ENCODE peak calls at places on chromosomes 6 and 20, in ten cellular contexts. K, T, Z, D, V, J, G, M, C and Y are unnamed samples.

GRCh38 chr6:157966990-157967389 is 14.7 kb upstream of the SYNJ2 start:
- DNase-seq in G (no peak), T (no peak), V (no peak), K (no peak), J (no peak), Z (no peak), M (no peak), C (no peak), D (no peak), Y (no peak)

GRCh38 chr20:4797275-4797674 is 75.6 kb downstream of the PRND start:
- DNase-seq in K (no peak), V (no peak), Z (no peak), M (no peak), C (no peak), D (no peak), J (no peak), T (no peak), G (no peak), Y (no peak)

GRCh38 chr6:41698350-41698781 is 37.0 kb downstream of the TFEB start:
- DNase-seq in D (peak), C (peak), Z (peak), J (peak), M (peak), V (no peak), T (peak), G (peak), K (peak), Y (no peak)

GRCh38 chr6:37495199-37495913 is 4.3 kb downstream of the CCDC167 start:
- DNase-seq in M (no peak), K (no peak), T (no peak), V (no peak), D (no peak), G (no peak), C (no peak), J (no peak), Z (peak), Y (no peak)

GRCh38 chr6:88814909-88815308 is 148.5 kb downstream of the RNGTT start:
- DNase-seq in M (no peak), V (no peak), G (no peak), D (no peak), C (no peak), K (no peak), J (no peak), Z (no peak), T (no peak), Y (no peak)

GRCh38 chr20:32205502-32206382 is 1.8 kb downstream of the PLAGL2 start:
- DNase-seq in K (peak), Z (peak), V (no peak), D (no peak), C (peak), G (peak), J (no peak), T (no peak), M (peak), Y (no peak)

GRCh38 chr6:31651602-31652191 is 764 bp downstream of the BAG6 start:
- DNase-seq in Z (peak), V (no peak), C (peak), K (peak), T (no peak), M (peak), D (peak), J (peak), G (peak), Y (no peak)

GRCh38 chr6:54846243-54846856 is at the start of gene FAM83B:
- DNase-seq in D (no peak), M (peak), Z (no peak), V (no peak), J (peak), T (no peak), G (peak), C (no peak), K (no peak), Y (no peak)

GRCh38 chr6:163554663-163555062 is 140.1 kb downstream of the QKI start:
- DNase-seq in J (peak), C (peak), G (peak), V (peak), M (peak), K (peak), D (no peak), Z (peak), T (no peak), Y (no peak)

GRCh38 chr6:32840604-32841246 is 2.2 kb upstream of the TAP2 start:
- DNase-seq in K (no peak), D (no peak), C (no peak), Z (no peak), V (no peak), T (no peak), M (no peak), G (no peak), J (no peak), Y (no peak)

GRCh38 chr6:32843321-32843978 is 397 bp downstream of the PSMB8 start:
- DNase-seq in Z (no peak), T (no peak), D (no peak), G (no peak), M (peak), J (no peak), V (no peak), K (no peak), C (no peak), Y (no peak)

GRCh38 chr6:32842690-32843089 is 1.2 kb downstream of the PSMB8 start:
- DNase-seq in K (no peak), G (no peak), J (no peak), M (no peak), D (no peak), Z (no peak), C (no peak), T (no peak), V (no peak), Y (no peak)

GRCh38 chr6:32843979-32844838 is at the start of gene PSMB8:
- DNase-seq in V (peak), C (peak), K (peak), D (peak), J (peak), G (peak), Z (peak), T (no peak), M (peak), Y (peak)

GRCh38 chr6:32842021-32842650 is 1.7 kb downstream of the PSMB8 start:
- DNase-seq in G (no peak), M (no peak), Z (no peak), D (no peak), T (no peak), V (no peak), K (no peak), J (no peak), C (no peak), Y (no peak)
- H3K4me3 ChIP-seq in G (no peak), M (no peak), Z (no peak), D (peak), T (no peak), V (peak), K (no peak), J (peak), C (no peak), Y (no peak)

GRCh38 chr6:3195695-3196497 is 31.6 kb downstream of the TUBB2B start:
- DNase-seq in G (no peak), V (no peak), T (no peak), J (peak), C (no peak), Z (peak), K (no peak), M (no peak), D (no peak), Y (no peak)
- TF ChIP-seq CTCF in G (no peak), V (peak), T (no peak), J (no peak), C (no peak), Z (peak), K (no peak), M (no peak), D (no peak), Y (peak)

DNA sequence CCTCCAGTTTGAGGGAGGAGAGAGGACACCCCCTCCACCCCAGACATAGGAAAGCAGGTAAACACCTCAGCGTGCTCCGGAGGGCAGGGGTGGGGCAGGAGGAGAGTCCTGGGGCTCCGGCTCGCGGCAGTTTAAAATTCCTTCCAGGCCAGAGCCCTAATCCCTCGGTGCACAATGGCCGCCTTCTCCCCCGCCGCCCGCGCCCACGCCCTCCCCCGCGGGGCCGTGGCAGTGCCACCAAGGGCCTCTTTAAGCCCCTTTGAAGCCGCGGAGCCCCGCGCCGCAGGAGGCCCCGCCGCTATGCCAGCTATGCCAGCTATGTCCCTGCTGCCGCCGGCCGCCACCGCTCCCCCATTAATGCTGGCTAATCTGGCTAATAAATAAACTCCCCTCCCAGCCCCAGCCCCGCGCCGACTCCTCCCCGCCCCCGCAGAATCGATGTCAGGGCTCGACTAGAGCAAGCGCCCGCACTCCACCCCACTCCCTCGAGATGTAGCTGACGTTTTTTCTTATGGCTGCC is 125.1 kb downstream of the MRPL14 start:
- DNase-seq in G (peak), C (no peak), M (no peak), T (no peak), D (no peak), V (no peak), J (no peak), K (no peak), Z (no peak), Y (no peak)
- H3K4me3 ChIP-seq in G (peak), C (peak), M (peak), T (peak), D (peak), V (peak), J (peak), K (peak), Z (no peak), Y (peak)

DNA sequence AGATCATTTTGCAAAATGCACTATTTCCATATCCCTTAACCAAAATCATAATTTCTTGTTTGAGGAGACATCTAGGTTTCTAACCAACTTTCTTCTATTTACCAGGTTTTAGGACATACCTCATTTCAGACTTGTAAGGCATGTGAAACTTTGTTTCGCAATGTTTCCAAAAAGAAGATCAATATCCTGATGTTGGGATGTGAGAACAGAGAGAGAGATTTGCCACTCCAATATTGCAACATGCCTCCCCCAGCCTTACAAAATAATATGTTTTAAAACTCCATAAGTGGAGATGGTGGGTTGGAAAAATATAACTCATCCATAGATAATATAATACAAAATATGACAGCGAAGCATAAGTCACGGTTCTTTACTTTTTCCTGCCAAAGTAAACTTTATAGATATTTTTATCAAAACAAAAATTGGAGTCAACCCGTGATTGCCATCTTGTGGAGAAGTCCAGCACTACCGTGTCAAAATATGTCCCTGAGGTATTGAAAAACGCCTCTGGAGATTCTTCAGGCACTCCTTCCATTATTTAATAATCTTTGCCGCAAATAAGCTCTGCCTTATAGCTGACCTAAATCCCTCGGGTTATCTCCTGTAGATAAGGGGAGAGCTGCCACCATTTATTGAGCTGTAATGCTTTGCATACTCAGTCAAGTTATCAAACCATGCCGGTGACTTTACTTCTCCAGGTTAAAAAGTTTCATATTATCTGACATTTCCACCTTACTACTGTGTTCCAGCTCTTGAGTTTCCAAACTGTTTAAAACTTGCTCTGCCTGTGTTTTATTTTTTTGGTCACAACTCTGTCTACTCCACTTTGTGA is 534.2 kb downstream of the HACE1 start:
- DNase-seq in K (peak), Z (peak), M (peak), J (no peak), T (no peak), C (peak), D (no peak), V (no peak), G (peak), Y (no peak)
- TF ChIP-seq CTCF in K (peak), Z (peak), M (peak), J (peak), T (peak), C (peak), D (no peak), V (peak), G (peak), Y (peak)

GRCh38 chr6:27592107-27592480 is 119.2 kb upstream of the ZNF184 start:
- DNase-seq in K (peak), J (no peak), D (no peak), G (peak), Z (no peak), T (no peak), C (peak), M (no peak), V (no peak), Y (no peak)

GRCh38 chr6:27593200-27593818 is 120.4 kb upstream of the ZNF184 start:
- DNase-seq in T (no peak), C (peak), V (no peak), J (peak), G (no peak), Z (no peak), M (peak), D (no peak), K (no peak), Y (no peak)

GRCh38 chr6:27591660-27592059 is 118.8 kb upstream of the ZNF184 start:
- DNase-seq in K (peak), T (no peak), V (no peak), D (no peak), Z (no peak), J (peak), M (peak), C (peak), G (peak), Y (no peak)

GRCh38 chr6:27592481-27593199 is 119.7 kb upstream of the ZNF184 start:
- DNase-seq in J (peak), G (peak), C (peak), D (no peak), T (peak), K (peak), M (peak), V (no peak), Z (no peak), Y (no peak)

GRCh38 chr6:27593861-27594260 is 121.0 kb upstream of the ZNF184 start:
- DNase-seq in T (no peak), K (no peak), C (no peak), V (no peak), G (no peak), D (no peak), J (no peak), Z (no peak), M (no peak), Y (no peak)
- H3K4me3 ChIP-seq in T (no peak), K (no peak), C (no peak), V (no peak), G (no peak), D (no peak), J (no peak), Z (no peak), M (no peak), Y (no peak)

DNA sequence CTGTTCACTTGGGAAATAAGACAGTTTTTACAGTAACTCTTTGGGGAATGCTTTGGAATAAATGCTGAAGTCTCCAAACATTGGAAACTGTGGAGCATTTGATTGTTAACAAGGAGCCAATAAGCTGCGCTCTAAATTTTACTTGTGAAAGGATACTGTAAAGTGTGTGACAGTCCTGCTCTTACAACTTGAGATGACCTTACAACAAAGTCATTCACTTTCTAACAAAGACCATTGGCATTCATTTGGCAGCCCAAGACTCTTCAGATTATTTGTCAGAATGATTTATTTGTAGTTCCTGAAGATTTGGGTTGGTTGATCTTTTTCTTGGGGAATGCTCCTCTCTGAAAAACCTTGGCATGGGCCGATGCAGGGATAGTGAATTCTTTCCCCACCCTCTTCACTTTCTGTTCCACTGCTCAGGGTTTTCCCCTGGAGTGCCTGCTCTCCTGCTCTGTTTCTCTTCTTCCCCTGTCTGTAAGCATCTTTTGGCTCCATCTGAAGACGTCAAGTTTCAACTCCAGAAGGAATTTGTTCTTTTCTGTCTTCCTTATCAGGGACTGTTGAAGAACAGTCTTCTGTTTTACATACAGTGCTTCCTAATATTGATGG is 116.4 kb downstream of the AKAP7 start:
- DNase-seq in C (no peak), Z (no peak), G (peak), T (no peak), J (peak), V (no peak), M (no peak), D (no peak), K (peak), Y (no peak)
- TF ChIP-seq CTCF in C (no peak), Z (no peak), G (no peak), T (no peak), J (no peak), V (no peak), M (no peak), D (no peak), K (no peak), Y (no peak)

GRCh38 chr20:35662541-35662940 is 2.2 kb downstream of the CPNE1 start:
- DNase-seq in V (no peak), M (no peak), J (no peak), G (no peak), T (no peak), D (no peak), K (no peak), Z (no peak), C (no peak), Y (no peak)
- H3K4me3 ChIP-seq in V (peak), M (peak), J (peak), G (peak), T (peak), D (peak), K (peak), Z (peak), C (peak), Y (peak)

DNA sequence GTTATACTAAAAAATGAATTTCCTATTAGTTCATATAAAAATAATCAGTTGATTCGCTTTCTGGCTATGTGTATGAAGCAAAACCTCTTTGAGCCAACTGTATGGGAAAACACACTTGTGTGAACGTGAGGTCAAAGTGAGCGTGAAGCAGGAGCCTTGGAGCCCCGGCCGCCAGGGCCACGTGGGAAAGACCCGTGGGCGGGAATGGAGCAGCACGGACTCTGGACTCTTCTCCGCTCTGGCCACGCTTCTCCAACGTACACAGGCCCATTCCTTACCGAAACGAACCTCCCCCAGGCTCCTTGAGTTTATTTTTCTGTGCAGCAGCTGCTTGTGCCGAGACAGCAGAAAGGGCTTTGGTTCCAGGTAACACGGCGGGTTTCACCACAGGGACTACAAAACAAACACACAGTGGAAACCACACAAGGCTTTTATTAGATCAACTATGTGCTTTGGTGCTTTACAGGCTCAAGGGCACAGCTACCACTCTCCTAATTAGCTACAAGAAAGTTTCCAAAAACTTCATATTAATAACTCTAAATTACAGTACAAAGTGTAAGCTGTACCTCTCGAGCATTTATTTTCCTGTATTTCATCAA is 62.7 kb downstream of the TAF4 start:
- DNase-seq in C (peak), K (no peak), M (no peak), V (no peak), G (no peak), J (no peak), T (no peak), Z (no peak), D (no peak), Y (no peak)
- TF ChIP-seq CTCF in C (no peak), K (no peak), M (no peak), V (no peak), G (no peak), J (no peak), T (no peak), Z (no peak), D (no peak), Y (no peak)